ENCODE peak calls at places on chromosomes 16 and 17, in nine cellular contexts. One of them, this sample, is unnamed.

GRCh38 chr17:77609553-77610517 is 348.7 kb upstream of the TNRC6C start:
- DNase-seq in left ventricle myocardium inferior: no peak
- DNase-seq in heart right ventricle: no peak
- DNase-seq in neuronal stem cell: no peak
- DNase-seq in transverse colon: peak; percentile 20
- DNase-seq in tibial nerve: no peak
- DNase-seq in IMR-90: no peak
- DNase-seq in GM23248: peak; percentile 32
- DNase-seq in A673: no peak
- DNase-seq in this sample: no peak

GRCh38 chr16:4212207-4212933 is 29.5 kb downstream of the SRL start:
- DNase-seq in left ventricle myocardium inferior: peak; percentile 84
- DNase-seq in heart right ventricle: peak; percentile 81
- DNase-seq in neuronal stem cell: no peak
- DNase-seq in transverse colon: no peak
- DNase-seq in tibial nerve: no peak
- DNase-seq in IMR-90: no peak
- DNase-seq in GM23248: no peak
- DNase-seq in A673: no peak
- DNase-seq in this sample: no peak

GRCh38 chr16:47970291-47970931 is 185.4 kb downstream of the ABCC12 start:
- DNase-seq in left ventricle myocardium inferior: no peak
- DNase-seq in heart right ventricle: no peak
- DNase-seq in neuronal stem cell: peak; percentile 70
- DNase-seq in transverse colon: no peak
- DNase-seq in tibial nerve: no peak
- DNase-seq in IMR-90: peak; percentile 47
- DNase-seq in GM23248: peak; percentile 53
- DNase-seq in A673: peak; percentile 57
- DNase-seq in this sample: no peak

GRCh38 chr17:36590082-36590481 is 1.6 kb upstream of the DHRS11 start:
- DNase-seq in left ventricle myocardium inferior: no peak
- DNase-seq in heart right ventricle: no peak
- DNase-seq in neuronal stem cell: no peak
- DNase-seq in transverse colon: no peak
- DNase-seq in tibial nerve: no peak
- DNase-seq in IMR-90: peak; percentile 25
- DNase-seq in GM23248: peak; percentile 11
- DNase-seq in A673: no peak
- DNase-seq in this sample: peak; percentile 3

GRCh38 chr17:3524024-3524423 is 33.6 kb downstream of the TRPV3 start:
- DNase-seq in left ventricle myocardium inferior: no peak
- DNase-seq in heart right ventricle: no peak
- DNase-seq in neuronal stem cell: no peak
- DNase-seq in transverse colon: no peak
- DNase-seq in tibial nerve: no peak
- DNase-seq in IMR-90: no peak
- DNase-seq in GM23248: no peak
- DNase-seq in A673: no peak
- DNase-seq in this sample: no peak

GRCh38 chr17:78252111-78252634 is 20.7 kb downstream of the TMEM235 start:
- DNase-seq in left ventricle myocardium inferior: no peak
- DNase-seq in heart right ventricle: no peak
- DNase-seq in neuronal stem cell: no peak
- DNase-seq in transverse colon: peak; percentile 69
- DNase-seq in tibial nerve: no peak
- DNase-seq in IMR-90: no peak
- DNase-seq in GM23248: no peak
- DNase-seq in A673: no peak
- DNase-seq in this sample: no peak

GRCh38 chr17:13638855-13639458 is 37.2 kb upstream of the HS3ST3A1 start:
- DNase-seq in left ventricle myocardium inferior: no peak
- DNase-seq in heart right ventricle: no peak
- DNase-seq in neuronal stem cell: no peak
- DNase-seq in transverse colon: no peak
- DNase-seq in tibial nerve: no peak
- DNase-seq in IMR-90: peak; percentile 23
- DNase-seq in GM23248: peak; percentile 23
- DNase-seq in A673: no peak
- DNase-seq in this sample: peak; percentile 49

GRCh38 chr17:39530513-39530912 is 69.2 kb downstream of the CDK12 start:
- DNase-seq in left ventricle myocardium inferior: no peak
- DNase-seq in heart right ventricle: no peak
- DNase-seq in neuronal stem cell: no peak
- DNase-seq in transverse colon: no peak
- DNase-seq in tibial nerve: no peak
- DNase-seq in IMR-90: no peak
- DNase-seq in GM23248: no peak
- DNase-seq in A673: no peak
- DNase-seq in this sample: no peak

GRCh38 chr16:87850009-87851006 is 19.0 kb downstream of the SLC7A5 start:
- DNase-seq in left ventricle myocardium inferior: peak; percentile 60
- DNase-seq in heart right ventricle: peak; percentile 72
- DNase-seq in neuronal stem cell: peak; percentile 65
- DNase-seq in transverse colon: peak; percentile 72
- DNase-seq in tibial nerve: no peak
- DNase-seq in IMR-90: peak; percentile 31
- DNase-seq in GM23248: peak; percentile 59
- DNase-seq in A673: peak; percentile 81
- DNase-seq in this sample: peak; percentile 84
- H3K4me1 ChIP-seq in left ventricle myocardium inferior: peaks cover 43% of the 10 kb centered on the region
- H3K4me1 ChIP-seq in heart right ventricle: peaks cover 47% of the 10 kb centered on the region
- H3K4me1 ChIP-seq in neuronal stem cell: peaks cover 25% of the 10 kb centered on the region
- H3K4me1 ChIP-seq in transverse colon: peaks cover 19% of the 10 kb centered on the region
- H3K4me1 ChIP-seq in tibial nerve: peaks cover 43% of the 10 kb centered on the region
- H3K4me1 ChIP-seq in IMR-90: peaks cover 15% of the 10 kb centered on the region
- H3K4me1 ChIP-seq in GM23248: peaks cover 17% of the 10 kb centered on the region
- H3K4me1 ChIP-seq in A673: peaks cover 56% of the 10 kb centered on the region
- H3K4me1 ChIP-seq in this sample: peaks cover 70% of the 10 kb centered on the region

GRCh38 chr17:45308840-45309239 is 8.0 kb downstream of the MAP3K14 start:
- DNase-seq in left ventricle myocardium inferior: no peak
- DNase-seq in heart right ventricle: no peak
- DNase-seq in neuronal stem cell: no peak
- DNase-seq in transverse colon: no peak
- DNase-seq in tibial nerve: no peak
- DNase-seq in IMR-90: no peak
- DNase-seq in GM23248: no peak
- DNase-seq in A673: no peak
- DNase-seq in this sample: no peak

GRCh38 chr17:45311762-45312476 is 4.9 kb downstream of the MAP3K14 start:
- DNase-seq in left ventricle myocardium inferior: peak; percentile 63
- DNase-seq in heart right ventricle: peak; percentile 55
- DNase-seq in neuronal stem cell: no peak
- DNase-seq in transverse colon: peak; percentile 89
- DNase-seq in tibial nerve: peak; percentile 32
- DNase-seq in IMR-90: peak; percentile 63
- DNase-seq in GM23248: peak; percentile 67
- DNase-seq in A673: no peak
- DNase-seq in this sample: no peak

GRCh38 chr17:45309400-45309799 is 7.4 kb downstream of the MAP3K14 start:
- DNase-seq in left ventricle myocardium inferior: no peak
- DNase-seq in heart right ventricle: no peak
- DNase-seq in neuronal stem cell: no peak
- DNase-seq in transverse colon: no peak
- DNase-seq in tibial nerve: no peak
- DNase-seq in IMR-90: no peak
- DNase-seq in GM23248: no peak
- DNase-seq in A673: no peak
- DNase-seq in this sample: no peak

GRCh38 chr17:45311406-45311761 is 5.4 kb downstream of the MAP3K14 start:
- DNase-seq in left ventricle myocardium inferior: no peak
- DNase-seq in heart right ventricle: no peak
- DNase-seq in neuronal stem cell: no peak
- DNase-seq in transverse colon: no peak
- DNase-seq in tibial nerve: no peak
- DNase-seq in IMR-90: no peak
- DNase-seq in GM23248: no peak
- DNase-seq in A673: no peak
- DNase-seq in this sample: no peak

DNA sequence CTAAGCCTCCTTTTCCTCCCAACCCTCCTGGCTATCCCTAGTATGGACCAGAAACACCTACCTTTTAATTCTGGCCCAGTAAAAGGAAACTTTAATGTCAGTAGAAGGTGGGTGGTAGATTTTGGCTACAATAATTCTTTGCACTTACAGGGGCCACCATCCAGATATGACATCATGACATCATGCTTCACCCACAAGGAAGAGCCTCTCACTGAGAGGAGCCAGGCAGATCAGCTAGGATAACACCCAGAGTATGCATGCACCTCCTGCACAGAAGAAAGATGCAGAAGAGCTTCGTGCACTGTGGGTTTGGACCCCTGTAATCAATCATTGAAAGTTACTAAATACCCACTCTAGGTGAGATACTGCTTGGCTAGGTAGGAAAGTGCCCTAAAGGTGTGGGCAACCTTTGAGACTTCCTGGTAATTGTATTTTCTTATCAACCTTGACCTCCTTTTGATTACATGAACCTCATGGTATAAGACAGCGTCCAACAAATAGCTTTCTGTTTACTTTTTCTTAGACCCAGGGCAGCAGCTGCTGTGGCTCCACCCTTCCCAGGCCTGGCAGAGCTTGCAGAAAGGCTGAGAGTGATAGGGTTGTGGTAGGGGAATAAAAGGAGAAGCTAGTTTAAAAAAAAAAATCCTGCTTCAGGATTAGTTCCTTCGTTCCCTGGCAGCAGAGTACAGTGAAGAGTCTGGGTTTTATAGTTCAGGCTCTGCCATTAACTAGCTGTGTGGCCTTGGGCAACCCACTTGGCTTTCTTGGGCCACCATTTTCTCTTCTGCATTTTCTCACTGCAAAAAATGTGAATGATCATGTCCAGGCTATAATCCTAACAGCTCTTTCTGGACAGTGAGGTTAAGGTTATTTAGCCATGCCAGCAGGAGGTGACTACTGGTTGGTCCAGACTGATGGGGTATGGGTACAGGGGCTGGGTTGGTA is 6.2 kb downstream of the MAP3K14 start:
- DNase-seq in left ventricle myocardium inferior: peak; percentile 51
- DNase-seq in heart right ventricle: peak; percentile 58
- DNase-seq in neuronal stem cell: no peak
- DNase-seq in transverse colon: peak; percentile 84
- DNase-seq in tibial nerve: no peak
- DNase-seq in IMR-90: no peak
- DNase-seq in GM23248: no peak
- DNase-seq in A673: no peak
- DNase-seq in this sample: no peak
- H3K4me1 ChIP-seq in left ventricle myocardium inferior: peaks cover 100% of the 10 kb centered on the region
- H3K4me1 ChIP-seq in heart right ventricle: peaks cover 99% of the 10 kb centered on the region
- H3K4me1 ChIP-seq in neuronal stem cell: peaks cover 23% of the 10 kb centered on the region
- H3K4me1 ChIP-seq in transverse colon: peaks cover 85% of the 10 kb centered on the region
- H3K4me1 ChIP-seq in tibial nerve: peaks cover 91% of the 10 kb centered on the region
- H3K4me1 ChIP-seq in IMR-90: peaks cover 55% of the 10 kb centered on the region
- H3K4me1 ChIP-seq in GM23248: peaks cover 77% of the 10 kb centered on the region
- H3K4me1 ChIP-seq in A673: peaks cover 5% of the 10 kb centered on the region
- H3K4me1 ChIP-seq in this sample: peaks cover 64% of the 10 kb centered on the region

DNA sequence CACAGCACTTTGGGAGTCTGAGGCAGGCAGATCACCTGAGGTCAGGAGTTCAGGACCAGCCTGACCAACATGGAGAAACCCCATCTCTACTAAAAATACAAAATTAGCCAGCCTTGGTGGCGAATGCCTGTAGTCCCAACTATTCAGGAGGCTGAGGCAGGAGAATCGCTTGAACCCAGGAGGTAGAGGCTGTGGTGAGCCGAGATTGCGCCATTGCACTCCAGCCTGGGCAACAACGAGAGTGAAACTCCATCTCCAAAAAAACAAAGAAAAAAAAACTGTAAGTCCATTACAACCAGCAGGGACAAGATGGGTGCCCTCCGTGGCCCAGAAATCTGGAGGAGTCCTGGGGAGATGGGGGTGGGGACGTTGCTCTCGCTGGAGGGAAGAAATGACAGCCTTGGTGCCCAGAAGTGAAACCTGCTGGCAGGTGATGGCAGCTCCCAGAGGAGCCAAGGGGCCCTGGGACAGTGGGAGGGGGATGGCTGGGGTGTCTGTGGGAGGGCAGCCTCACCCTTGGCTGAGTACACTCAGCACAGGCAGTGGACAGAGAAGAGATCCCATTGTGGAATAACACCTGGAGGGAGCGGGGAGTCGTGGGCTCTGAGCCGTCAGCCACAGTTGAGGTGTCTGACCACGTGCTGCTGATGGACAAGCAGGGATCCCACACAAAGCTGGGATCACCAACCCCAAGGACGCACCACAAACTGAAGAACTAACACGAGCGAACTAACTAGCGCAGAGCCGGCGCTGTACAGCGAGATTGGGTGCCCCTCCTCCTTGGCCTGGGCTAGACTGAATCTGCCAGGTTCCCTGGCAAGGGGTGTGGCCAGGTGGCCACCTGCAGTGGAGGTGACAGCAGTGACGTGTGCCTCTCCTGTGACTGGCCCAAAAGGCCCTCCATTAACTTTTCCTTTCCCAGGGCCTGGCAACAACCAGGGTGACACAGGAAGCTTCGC is 46.9 kb upstream of the BAHCC1 start:
- DNase-seq in left ventricle myocardium inferior: no peak
- DNase-seq in heart right ventricle: no peak
- DNase-seq in neuronal stem cell: no peak
- DNase-seq in transverse colon: peak; percentile 73
- DNase-seq in tibial nerve: no peak
- DNase-seq in IMR-90: no peak
- DNase-seq in GM23248: no peak
- DNase-seq in A673: no peak
- DNase-seq in this sample: no peak
- H3K4me1 ChIP-seq in left ventricle myocardium inferior: peaks cover 40% of the 10 kb centered on the region
- H3K4me1 ChIP-seq in heart right ventricle: peaks cover 44% of the 10 kb centered on the region
- H3K4me1 ChIP-seq in neuronal stem cell: peaks cover 23% of the 10 kb centered on the region
- H3K4me1 ChIP-seq in transverse colon: peaks cover 5% of the 10 kb centered on the region
- H3K4me1 ChIP-seq in tibial nerve: peaks cover 11% of the 10 kb centered on the region
- H3K4me1 ChIP-seq in IMR-90: peaks cover 6% of the 10 kb centered on the region
- H3K4me1 ChIP-seq in GM23248: no peaks in the 10 kb centered on the region
- H3K4me1 ChIP-seq in A673: peaks cover 6% of the 10 kb centered on the region
- H3K4me1 ChIP-seq in this sample: peaks cover 25% of the 10 kb centered on the region

GRCh38 chr17:82332669-82333278 is 792 bp downstream of the SECTM1 start:
- DNase-seq in left ventricle myocardium inferior: peak; percentile 48
- DNase-seq in heart right ventricle: peak; percentile 43
- DNase-seq in neuronal stem cell: no peak
- DNase-seq in transverse colon: peak; percentile 67
- DNase-seq in tibial nerve: no peak
- DNase-seq in IMR-90: peak; percentile 55
- DNase-seq in GM23248: peak; percentile 84
- DNase-seq in A673: no peak
- DNase-seq in this sample: no peak

GRCh38 chr17:82334204-82334621 is 647 bp upstream of the SECTM1 start:
- DNase-seq in left ventricle myocardium inferior: no peak
- DNase-seq in heart right ventricle: no peak
- DNase-seq in neuronal stem cell: no peak
- DNase-seq in transverse colon: no peak
- DNase-seq in tibial nerve: no peak
- DNase-seq in IMR-90: no peak
- DNase-seq in GM23248: no peak
- DNase-seq in A673: no peak
- DNase-seq in this sample: no peak

GRCh38 chr17:82333279-82334171 is at the start of gene SECTM1:
- DNase-seq in left ventricle myocardium inferior: peak; percentile 66
- DNase-seq in heart right ventricle: peak; percentile 59
- DNase-seq in neuronal stem cell: no peak
- DNase-seq in transverse colon: peak; percentile 70
- DNase-seq in tibial nerve: peak; percentile 61
- DNase-seq in IMR-90: peak; percentile 23
- DNase-seq in GM23248: peak; percentile 86
- DNase-seq in A673: peak; percentile 56
- DNase-seq in this sample: peak; percentile 53

GRCh38 chr17:82331345-82331939 is 2.1 kb downstream of the SECTM1 start:
- DNase-seq in left ventricle myocardium inferior: no peak
- DNase-seq in heart right ventricle: peak; percentile 10
- DNase-seq in neuronal stem cell: no peak
- DNase-seq in transverse colon: no peak
- DNase-seq in tibial nerve: no peak
- DNase-seq in IMR-90: no peak
- DNase-seq in GM23248: no peak
- DNase-seq in A673: no peak
- DNase-seq in this sample: no peak

DNA sequence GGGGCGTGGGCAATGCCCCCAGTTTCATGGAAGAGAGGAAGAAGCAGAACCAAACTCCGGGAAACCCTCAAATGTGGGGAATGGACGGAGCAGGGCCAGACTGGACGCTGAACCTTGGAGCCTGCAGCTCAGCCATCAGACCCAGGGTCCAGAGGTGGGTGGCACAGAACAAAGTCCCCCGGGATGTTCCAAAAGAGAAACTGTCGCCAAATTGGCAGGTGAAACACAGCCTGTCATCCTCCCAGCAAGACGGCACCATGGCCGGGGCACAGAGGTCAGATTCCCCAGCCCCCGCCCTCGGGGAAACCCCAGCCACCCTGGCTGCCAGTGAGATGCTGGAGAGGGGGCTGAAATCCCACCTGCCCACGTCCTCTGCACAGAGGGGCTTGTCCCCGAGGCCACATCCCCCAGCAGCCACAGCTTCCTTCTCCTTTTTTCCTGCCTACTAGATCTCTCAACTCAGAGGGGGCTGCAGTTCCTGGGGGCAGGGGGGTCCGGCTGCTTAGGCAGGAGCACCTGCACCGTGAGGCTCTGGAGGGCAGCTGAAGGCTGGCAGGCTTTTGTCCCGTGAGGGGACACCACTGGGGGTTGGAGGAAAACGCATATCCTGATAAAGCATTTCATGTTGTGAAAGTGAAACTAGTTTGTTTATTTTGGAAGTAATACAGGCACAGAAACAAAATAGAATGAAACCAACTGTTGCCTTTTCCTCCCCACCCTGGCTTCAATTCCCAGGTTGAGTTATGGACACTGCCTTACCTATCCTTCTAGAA is 1.2 kb upstream of the SECTM1 start:
- DNase-seq in left ventricle myocardium inferior: no peak
- DNase-seq in heart right ventricle: peak; percentile 18
- DNase-seq in neuronal stem cell: no peak
- DNase-seq in transverse colon: no peak
- DNase-seq in tibial nerve: no peak
- DNase-seq in IMR-90: peak; percentile 22
- DNase-seq in GM23248: peak; percentile 43
- DNase-seq in A673: no peak
- DNase-seq in this sample: no peak
- H3K4me1 ChIP-seq in left ventricle myocardium inferior: peaks cover 70% of the 10 kb centered on the region
- H3K4me1 ChIP-seq in heart right ventricle: peaks cover 70% of the 10 kb centered on the region
- H3K4me1 ChIP-seq in neuronal stem cell: peaks cover 23% of the 10 kb centered on the region
- H3K4me1 ChIP-seq in transverse colon: peaks cover 44% of the 10 kb centered on the region
- H3K4me1 ChIP-seq in tibial nerve: peaks cover 38% of the 10 kb centered on the region
- H3K4me1 ChIP-seq in IMR-90: peaks cover 32% of the 10 kb centered on the region
- H3K4me1 ChIP-seq in GM23248: peaks cover 5% of the 10 kb centered on the region
- H3K4me1 ChIP-seq in A673: peaks cover 51% of the 10 kb centered on the region
- H3K4me1 ChIP-seq in this sample: peaks cover 76% of the 10 kb centered on the region

This sample was measured in SJSA1.